ENCODE peak calls at places on chromosomes 2 and 18, in five cellular contexts. O is stimulated activated naive CD8-positive, alpha-beta T cell treated with anti-CD3 and anti-CD28 coated beads, Interleukin-15, amount 100 ng/mL, for 72 hours; G is T-helper 22 cell; Q is amniotic epithelial cell; L is Caki2. H is an unnamed sample.

GRCh38 chr18:62364558-62364957 is 39.4 kb downstream of the TNFRSF11A start:
- DNase-seq in O (no peak), G (no peak), Q (no peak), L (no peak), H (no peak)

GRCh38 chr2:190663839-190664238 is 15.0 kb downstream of the NAB1 start:
- DNase-seq in O (no peak), G (no peak), Q (peak), L (no peak), H (no peak)

GRCh38 chr2:239298126-239298804 is 102.6 kb downstream of the HDAC4 start:
- DNase-seq in O (peak), G (peak), Q (peak), L (no peak), H (no peak)

GRCh38 chr2:240234503-240234951 is 94.1 kb upstream of the OTOS start:
- DNase-seq in O (no peak), G (no peak), Q (peak), L (no peak), H (no peak)

GRCh38 chr2:229914182-229914581 is 7.6 kb downstream of the TRIP12 start:
- DNase-seq in O (no peak), G (no peak), Q (no peak), L (no peak), H (no peak)

GRCh38 chr2:68837164-68837860 is 33.9 kb downstream of the BMP10 start:
- DNase-seq in O (peak), G (peak), Q (peak), L (no peak), H (no peak)

GRCh38 chr2:119158563-119159347 is at the start of gene C1QL2:
- DNase-seq in O (no peak), G (no peak), Q (no peak), L (no peak), H (peak)

GRCh38 chr2:98348066-98348561 is 1.9 kb downstream of the CNGA3 start:
- DNase-seq in O (peak), G (no peak), Q (no peak), L (no peak), H (no peak)

GRCh38 chr2:205531082-205531481 is 151.2 kb upstream of the NRP2 start:
- DNase-seq in O (no peak), G (no peak), Q (no peak), L (no peak), H (no peak)

GRCh38 chr2:151634726-151635467 is 99.4 kb downstream of the NEB start:
- DNase-seq in O (no peak), G (no peak), Q (no peak), L (no peak), H (no peak)

GRCh38 chr2:197024206-197024605 is 97.7 kb upstream of the PGAP1 start:
- DNase-seq in O (no peak), G (no peak), Q (no peak), L (no peak), H (no peak)

GRCh38 chr2:153455856-153456255 is 22.7 kb downstream of the RPRM start:
- DNase-seq in O (no peak), G (no peak), Q (no peak), L (no peak), H (no peak)

GRCh38 chr18:57928466-57928865 is 115.6 kb upstream of the NEDD4L start:
- DNase-seq in O (no peak), G (no peak), Q (no peak), L (no peak), H (no peak)

GRCh38 chr2:235627682-235628081 is 133.8 kb downstream of the AGAP1 start:
- DNase-seq in O (no peak), G (no peak), Q (no peak), L (no peak), H (no peak)

GRCh38 chr2:8119782-8120551 is 561.9 kb upstream of the ID2 start:
- DNase-seq in O (no peak), G (no peak), Q (peak), L (no peak), H (no peak)

GRCh38 chr2:205580591-205580990 is 101.7 kb upstream of the NRP2 start:
- DNase-seq in O (no peak), G (no peak), Q (peak), L (no peak), H (no peak)

GRCh38 chr2:144515694-144516416 is 4.1 kb downstream of the ZEB2 start:
- DNase-seq in O (peak), G (no peak), Q (peak), L (no peak), H (no peak)

GRCh38 chr2:182435754-182436153 is 8.9 kb upstream of the PDE1A start:
- DNase-seq in O (no peak), G (no peak), Q (peak), L (no peak), H (no peak)

GRCh38 chr18:63963610-63964256 is 6.1 kb upstream of the SERPINB8 start:
- DNase-seq in O (no peak), G (peak), Q (peak), L (peak), H (no peak)